ENCODE peak calls at places on chromosomes 7 and 10, in four cellular contexts. One of them, this sample, is unnamed.

GRCh38 chr10:122077311-122077875 is 88.4 kb downstream of the TACC2 start:
- DNase-seq in AG09309: no peak
- DNase-seq in HFFc6: no peak
- DNase-seq in right atrium auricular region: no peak
- DNase-seq in this sample: no peak

GRCh38 chr7:47520408-47520807 is 61.5 kb downstream of the TNS3 start:
- DNase-seq in AG09309: peak; percentile 96
- DNase-seq in HFFc6: peak; percentile 13
- DNase-seq in right atrium auricular region: peak; percentile 93
- DNase-seq in this sample: no peak

GRCh38 chr10:26445411-26446031 is 7.4 kb downstream of the APBB1IP start:
- DNase-seq in AG09309: peak; percentile 60
- DNase-seq in HFFc6: peak; percentile 59
- DNase-seq in right atrium auricular region: no peak
- DNase-seq in this sample: no peak

GRCh38 chr7:131369354-131369753 is 41.7 kb downstream of the MKLN1 start:
- DNase-seq in AG09309: no peak
- DNase-seq in HFFc6: no peak
- DNase-seq in right atrium auricular region: no peak
- DNase-seq in this sample: no peak

GRCh38 chr7:471866-472639 is 47.6 kb downstream of the PDGFA start:
- DNase-seq in AG09309: peak; percentile 97
- DNase-seq in HFFc6: peak; percentile 76
- DNase-seq in right atrium auricular region: peak; percentile 71
- DNase-seq in this sample: no peak

GRCh38 chr10:69576334-69577011 is 3.3 kb upstream of the NEUROG3 start:
- DNase-seq in AG09309: no peak
- DNase-seq in HFFc6: no peak
- DNase-seq in right atrium auricular region: no peak
- DNase-seq in this sample: no peak

GRCh38 chr10:48316236-48316635 is 9.8 kb downstream of the MAPK8 start:
- DNase-seq in AG09309: no peak
- DNase-seq in HFFc6: no peak
- DNase-seq in right atrium auricular region: no peak
- DNase-seq in this sample: no peak

GRCh38 chr7:25669300-25669781 is 441.1 kb upstream of the NPVF start:
- DNase-seq in AG09309: no peak
- DNase-seq in HFFc6: no peak
- DNase-seq in right atrium auricular region: no peak
- DNase-seq in this sample: no peak

GRCh38 chr10:24416248-24416647 is 207.3 kb downstream of the KIAA1217 start:
- DNase-seq in AG09309: no peak
- DNase-seq in HFFc6: no peak
- DNase-seq in right atrium auricular region: no peak
- DNase-seq in this sample: no peak

DNA sequence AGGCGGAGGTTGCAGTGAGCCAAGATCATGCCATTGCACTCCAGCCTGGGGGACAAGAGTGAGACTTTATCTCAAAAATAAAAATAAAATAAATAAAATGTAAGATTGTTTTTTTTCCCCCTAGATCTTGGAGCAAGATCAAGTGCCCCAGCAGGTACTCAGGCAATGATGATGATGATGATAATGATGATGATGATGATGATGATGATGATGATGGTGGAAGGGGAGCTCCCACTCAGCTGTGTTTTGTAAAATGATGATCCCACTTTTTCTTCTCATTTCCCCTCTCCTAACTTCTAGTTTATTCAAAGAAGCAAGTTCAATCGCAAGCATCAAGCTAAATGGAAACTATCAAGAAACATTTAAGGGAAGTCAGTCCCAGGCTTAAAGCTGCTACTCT is 50.3 kb downstream of the PIK3CG start:
- DNase-seq in AG09309: no peak
- DNase-seq in HFFc6: no peak
- DNase-seq in right atrium auricular region: no peak
- DNase-seq in this sample: no peak
- TF ChIP-seq CTCF in AG09309: no peak
- TF ChIP-seq CTCF in HFFc6: no peak
- TF ChIP-seq CTCF in right atrium auricular region: no peak
- TF ChIP-seq CTCF in this sample: no peak

DNA sequence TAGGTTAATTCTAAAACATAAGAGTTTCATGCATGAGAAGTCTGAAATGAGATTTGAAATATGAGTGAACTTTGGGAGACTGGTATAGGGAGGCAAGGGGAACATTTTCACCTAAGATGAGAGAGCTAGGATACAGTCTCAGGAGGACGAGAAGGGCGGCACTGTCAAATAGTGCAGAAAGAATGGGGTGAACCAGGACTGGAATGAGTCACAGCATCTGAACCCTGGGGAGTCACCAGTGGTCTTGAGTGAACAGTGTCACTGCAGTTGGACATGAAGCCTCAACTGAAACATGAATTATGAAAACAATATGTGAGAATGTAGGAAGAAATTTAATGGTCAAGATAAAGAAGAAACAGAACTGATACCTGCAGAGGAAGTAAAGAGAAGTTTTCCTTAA is 33.8 kb downstream of the GNG11 start:
- DNase-seq in AG09309: no peak
- DNase-seq in HFFc6: no peak
- DNase-seq in right atrium auricular region: no peak
- DNase-seq in this sample: no peak
- TF ChIP-seq CTCF in AG09309: no peak
- TF ChIP-seq CTCF in HFFc6: no peak
- TF ChIP-seq CTCF in right atrium auricular region: no peak
- TF ChIP-seq CTCF in this sample: no peak

GRCh38 chr10:117237401-117237991 is 3.4 kb upstream of the SLC18A2 start:
- DNase-seq in AG09309: no peak
- DNase-seq in HFFc6: no peak
- DNase-seq in right atrium auricular region: no peak
- DNase-seq in this sample: no peak
- TF ChIP-seq CTCF in AG09309: no peak
- TF ChIP-seq CTCF in HFFc6: no peak
- TF ChIP-seq CTCF in right atrium auricular region: no peak
- TF ChIP-seq CTCF in this sample: no peak

GRCh38 chr7:2979276-2979675 is 64.4 kb downstream of the CARD11 start:
- DNase-seq in AG09309: no peak
- DNase-seq in HFFc6: no peak
- DNase-seq in right atrium auricular region: no peak
- DNase-seq in this sample: no peak
- TF ChIP-seq CTCF in AG09309: no peak
- TF ChIP-seq CTCF in HFFc6: no peak
- TF ChIP-seq CTCF in right atrium auricular region: no peak
- TF ChIP-seq CTCF in this sample: no peak

GRCh38 chr10:32346134-32346550 is 816 bp downstream of the EPC1 start:
- DNase-seq in AG09309: peak; percentile 80
- DNase-seq in HFFc6: peak; percentile 94
- DNase-seq in right atrium auricular region: peak; percentile 95
- DNase-seq in this sample: peak; percentile 83

GRCh38 chr10:32348297-32349198 is 1.6 kb upstream of the EPC1 start:
- DNase-seq in AG09309: no peak
- DNase-seq in HFFc6: no peak
- DNase-seq in right atrium auricular region: no peak
- DNase-seq in this sample: no peak

GRCh38 chr10:32347363-32347735 is 391 bp upstream of the EPC1 start:
- DNase-seq in AG09309: no peak
- DNase-seq in HFFc6: no peak
- DNase-seq in right atrium auricular region: no peak
- DNase-seq in this sample: no peak

GRCh38 chr10:32349199-32349585 is 2.2 kb upstream of the EPC1 start:
- DNase-seq in AG09309: no peak
- DNase-seq in HFFc6: no peak
- DNase-seq in right atrium auricular region: no peak
- DNase-seq in this sample: no peak

DNA sequence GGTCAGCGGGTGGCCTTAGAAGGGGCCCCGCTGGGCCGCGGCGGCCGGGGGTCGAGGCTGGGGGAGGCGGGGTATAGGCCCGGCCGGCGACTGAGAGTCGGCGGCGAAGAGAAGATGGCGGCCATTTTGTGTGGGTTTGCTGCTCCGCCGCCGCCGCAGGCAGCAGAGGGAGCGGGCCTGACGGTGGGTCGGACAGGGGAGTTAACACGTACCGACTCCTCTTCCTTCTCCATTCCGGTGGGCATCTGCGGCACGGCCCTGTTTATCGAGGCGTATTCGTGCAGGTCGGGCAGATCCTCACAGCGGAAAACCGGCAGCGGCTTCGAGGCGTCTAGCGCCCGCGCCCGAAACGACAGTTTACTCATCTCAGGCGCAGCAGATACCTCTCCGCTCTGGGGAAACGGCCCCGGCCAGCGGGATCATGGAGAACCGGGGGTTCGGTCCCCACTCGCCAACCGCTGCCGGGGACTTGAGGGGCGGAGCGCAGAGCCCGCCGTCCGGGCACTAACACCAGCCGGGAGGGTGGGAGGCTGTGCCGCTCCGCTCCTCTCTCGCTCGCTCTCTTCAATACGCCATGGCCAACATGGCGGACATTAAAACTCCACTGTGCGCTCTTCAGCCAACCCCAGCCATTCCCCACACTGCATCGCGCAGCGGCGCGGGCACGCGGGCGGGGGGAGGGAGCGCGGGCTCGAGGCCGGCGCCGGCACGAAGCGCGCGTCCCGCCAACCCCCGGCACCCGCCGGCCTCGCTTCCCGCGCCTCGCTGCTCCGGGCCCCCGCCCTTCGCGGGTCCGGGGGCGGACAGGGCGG is at the start of gene EPC1:
- DNase-seq in AG09309: peak; percentile 52
- DNase-seq in HFFc6: peak; percentile 75
- DNase-seq in right atrium auricular region: peak; percentile 79
- DNase-seq in this sample: peak; percentile 63
- TF ChIP-seq CTCF in AG09309: no peak
- TF ChIP-seq CTCF in HFFc6: no peak
- TF ChIP-seq CTCF in right atrium auricular region: no peak
- TF ChIP-seq CTCF in this sample: no peak

GRCh38 chr7:95865716-95866371 is 93.5 kb downstream of the DYNC1I1 start:
- DNase-seq in AG09309: peak; percentile 16
- DNase-seq in HFFc6: peak; percentile 2
- DNase-seq in right atrium auricular region: no peak
- DNase-seq in this sample: no peak
- TF ChIP-seq CTCF in AG09309: peak; percentile 62
- TF ChIP-seq CTCF in HFFc6: peak; percentile 47
- TF ChIP-seq CTCF in right atrium auricular region: no peak
- TF ChIP-seq CTCF in this sample: peak; percentile 25

DNA sequence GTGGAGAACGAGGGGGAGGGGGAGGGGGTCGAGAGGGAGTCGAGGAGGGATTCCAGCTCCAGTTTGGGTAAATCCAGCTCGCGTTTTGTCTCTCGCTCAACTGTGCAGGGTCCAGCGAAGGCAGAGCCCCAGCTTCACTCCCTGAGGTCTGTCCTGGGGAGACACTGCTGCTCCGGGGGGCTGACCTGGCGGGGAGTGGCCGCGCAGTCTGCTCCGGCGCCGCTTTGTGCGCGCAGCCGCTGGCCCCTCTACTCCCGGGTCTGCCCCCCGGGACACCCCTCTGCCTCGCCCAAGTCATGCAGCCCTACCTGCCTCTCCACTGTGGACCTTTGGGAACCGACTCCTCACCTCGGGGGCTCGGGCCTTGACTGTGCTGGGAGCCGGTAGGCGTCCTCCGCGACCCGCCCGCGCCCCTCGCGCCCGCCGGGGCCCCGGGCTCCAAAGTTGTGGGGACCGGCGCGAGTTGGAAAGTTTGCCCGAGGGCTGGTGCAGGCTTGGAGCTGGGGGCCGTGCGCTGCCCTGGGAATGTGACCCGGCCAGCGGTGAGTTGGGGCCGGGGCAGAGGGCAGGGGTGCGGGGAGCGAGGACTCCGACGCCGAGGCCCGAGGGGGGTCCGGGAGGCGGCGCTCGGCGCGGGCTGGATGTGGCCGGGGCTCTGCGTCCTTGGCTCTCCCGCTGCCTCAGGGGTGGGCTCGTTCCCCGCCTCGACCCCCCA is at the start of gene TET1:
- DNase-seq in AG09309: no peak
- DNase-seq in HFFc6: peak; percentile 28
- DNase-seq in right atrium auricular region: no peak
- DNase-seq in this sample: no peak
- TF ChIP-seq CTCF in AG09309: no peak
- TF ChIP-seq CTCF in HFFc6: no peak
- TF ChIP-seq CTCF in right atrium auricular region: no peak
- TF ChIP-seq CTCF in this sample: no peak

GRCh38 chr7:32427769-32428291 is 62.4 kb downstream of the LSM5 start:
- DNase-seq in AG09309: no peak
- DNase-seq in HFFc6: peak; percentile 4
- DNase-seq in right atrium auricular region: no peak
- DNase-seq in this sample: peak; percentile 51
- TF ChIP-seq CTCF in AG09309: peak; percentile 28
- TF ChIP-seq CTCF in HFFc6: no peak
- TF ChIP-seq CTCF in right atrium auricular region: peak; percentile 49
- TF ChIP-seq CTCF in this sample: peak; percentile 33